ENCODE peak calls at places on chromosome 4, in eight cellular contexts. One of them, this sample, is unnamed.

GRCh38 chr4:661856-662761 is 12.0 kb downstream of the ATP5ME start:
- DNase-seq in kidney: peak
- DNase-seq in occipital lobe: no peak
- DNase-seq in activated T-cell treated with anti-CD3 and anti-CD28 coated beads, Interleukin-2, amount 50 U/mL, for 4 hours: no peak
- DNase-seq in posterior cingulate gyrus: peak
- DNase-seq in activated CD4-positive, alpha-beta T cell treated with anti-CD3 and anti-CD28 coated beads, Interleukin-2, amount 50 U/mL, for 24 hours: no peak
- DNase-seq in NT2/D1: no peak
- DNase-seq in fibroblast of mammary gland: no peak
- DNase-seq in this sample: no peak

GRCh38 chr4:53889335-53890084 is 174.9 kb downstream of the CHIC2 start:
- DNase-seq in kidney: no peak
- DNase-seq in occipital lobe: no peak
- DNase-seq in activated T-cell treated with anti-CD3 and anti-CD28 coated beads, Interleukin-2, amount 50 U/mL, for 4 hours: no peak
- DNase-seq in posterior cingulate gyrus: no peak
- DNase-seq in activated CD4-positive, alpha-beta T cell treated with anti-CD3 and anti-CD28 coated beads, Interleukin-2, amount 50 U/mL, for 24 hours: no peak
- DNase-seq in NT2/D1: no peak
- DNase-seq in fibroblast of mammary gland: peak
- DNase-seq in this sample: no peak

GRCh38 chr4:26273308-26273980 is 47.4 kb upstream of the RBPJ start:
- DNase-seq in kidney: no peak
- DNase-seq in occipital lobe: no peak
- DNase-seq in activated T-cell treated with anti-CD3 and anti-CD28 coated beads, Interleukin-2, amount 50 U/mL, for 4 hours: no peak
- DNase-seq in posterior cingulate gyrus: no peak
- DNase-seq in activated CD4-positive, alpha-beta T cell treated with anti-CD3 and anti-CD28 coated beads, Interleukin-2, amount 50 U/mL, for 24 hours: no peak
- DNase-seq in NT2/D1: no peak
- DNase-seq in fibroblast of mammary gland: no peak
- DNase-seq in this sample: no peak

GRCh38 chr4:48943387-48943786 is 36.8 kb upstream of the OCIAD2 start:
- DNase-seq in kidney: no peak
- DNase-seq in occipital lobe: no peak
- DNase-seq in activated T-cell treated with anti-CD3 and anti-CD28 coated beads, Interleukin-2, amount 50 U/mL, for 4 hours: no peak
- DNase-seq in posterior cingulate gyrus: no peak
- DNase-seq in activated CD4-positive, alpha-beta T cell treated with anti-CD3 and anti-CD28 coated beads, Interleukin-2, amount 50 U/mL, for 24 hours: no peak
- DNase-seq in NT2/D1: no peak
- DNase-seq in fibroblast of mammary gland: no peak
- DNase-seq in this sample: peak

GRCh38 chr4:99405433-99406115 is 29.6 kb downstream of the ADH7 start:
- DNase-seq in kidney: no peak
- DNase-seq in occipital lobe: no peak
- DNase-seq in activated T-cell treated with anti-CD3 and anti-CD28 coated beads, Interleukin-2, amount 50 U/mL, for 4 hours: peak
- DNase-seq in posterior cingulate gyrus: no peak
- DNase-seq in activated CD4-positive, alpha-beta T cell treated with anti-CD3 and anti-CD28 coated beads, Interleukin-2, amount 50 U/mL, for 24 hours: peak
- DNase-seq in NT2/D1: peak
- DNase-seq in fibroblast of mammary gland: peak
- DNase-seq in this sample: peak

GRCh38 chr4:75244325-75244724 is 269.9 kb downstream of the RCHY1 start:
- DNase-seq in kidney: no peak
- DNase-seq in occipital lobe: no peak
- DNase-seq in activated T-cell treated with anti-CD3 and anti-CD28 coated beads, Interleukin-2, amount 50 U/mL, for 4 hours: no peak
- DNase-seq in posterior cingulate gyrus: no peak
- DNase-seq in activated CD4-positive, alpha-beta T cell treated with anti-CD3 and anti-CD28 coated beads, Interleukin-2, amount 50 U/mL, for 24 hours: no peak
- DNase-seq in NT2/D1: no peak
- DNase-seq in fibroblast of mammary gland: no peak
- DNase-seq in this sample: no peak

GRCh38 chr4:107069049-107069448 is 32.9 kb upstream of the DKK2 start:
- DNase-seq in kidney: no peak
- DNase-seq in occipital lobe: no peak
- DNase-seq in activated T-cell treated with anti-CD3 and anti-CD28 coated beads, Interleukin-2, amount 50 U/mL, for 4 hours: no peak
- DNase-seq in posterior cingulate gyrus: no peak
- DNase-seq in activated CD4-positive, alpha-beta T cell treated with anti-CD3 and anti-CD28 coated beads, Interleukin-2, amount 50 U/mL, for 24 hours: no peak
- DNase-seq in NT2/D1: no peak
- DNase-seq in fibroblast of mammary gland: peak
- DNase-seq in this sample: no peak

GRCh38 chr4:78692815-78693156 is 83.4 kb upstream of the BMP2K start:
- DNase-seq in kidney: no peak
- DNase-seq in occipital lobe: no peak
- DNase-seq in activated T-cell treated with anti-CD3 and anti-CD28 coated beads, Interleukin-2, amount 50 U/mL, for 4 hours: no peak
- DNase-seq in posterior cingulate gyrus: no peak
- DNase-seq in activated CD4-positive, alpha-beta T cell treated with anti-CD3 and anti-CD28 coated beads, Interleukin-2, amount 50 U/mL, for 24 hours: no peak
- DNase-seq in NT2/D1: no peak
- DNase-seq in fibroblast of mammary gland: no peak
- DNase-seq in this sample: no peak

GRCh38 chr4:98539299-98539698 is 119.1 kb downstream of the TSPAN5 start:
- DNase-seq in kidney: no peak
- DNase-seq in occipital lobe: no peak
- DNase-seq in activated T-cell treated with anti-CD3 and anti-CD28 coated beads, Interleukin-2, amount 50 U/mL, for 4 hours: no peak
- DNase-seq in posterior cingulate gyrus: no peak
- DNase-seq in activated CD4-positive, alpha-beta T cell treated with anti-CD3 and anti-CD28 coated beads, Interleukin-2, amount 50 U/mL, for 24 hours: no peak
- DNase-seq in NT2/D1: no peak
- DNase-seq in fibroblast of mammary gland: no peak
- DNase-seq in this sample: no peak

GRCh38 chr4:182293836-182294235 is 50.6 kb downstream of the TENM3 start:
- DNase-seq in kidney: no peak
- DNase-seq in occipital lobe: no peak
- DNase-seq in activated T-cell treated with anti-CD3 and anti-CD28 coated beads, Interleukin-2, amount 50 U/mL, for 4 hours: no peak
- DNase-seq in posterior cingulate gyrus: no peak
- DNase-seq in activated CD4-positive, alpha-beta T cell treated with anti-CD3 and anti-CD28 coated beads, Interleukin-2, amount 50 U/mL, for 24 hours: no peak
- DNase-seq in NT2/D1: no peak
- DNase-seq in fibroblast of mammary gland: no peak
- DNase-seq in this sample: no peak

GRCh38 chr4:89215736-89216135 is 91.9 kb downstream of the GPRIN3 start:
- DNase-seq in kidney: no peak
- DNase-seq in occipital lobe: no peak
- DNase-seq in activated T-cell treated with anti-CD3 and anti-CD28 coated beads, Interleukin-2, amount 50 U/mL, for 4 hours: no peak
- DNase-seq in posterior cingulate gyrus: no peak
- DNase-seq in activated CD4-positive, alpha-beta T cell treated with anti-CD3 and anti-CD28 coated beads, Interleukin-2, amount 50 U/mL, for 24 hours: no peak
- DNase-seq in NT2/D1: no peak
- DNase-seq in fibroblast of mammary gland: no peak
- DNase-seq in this sample: no peak

GRCh38 chr4:87188063-87188462 is 32.4 kb downstream of the KLHL8 start:
- DNase-seq in kidney: no peak
- DNase-seq in occipital lobe: no peak
- DNase-seq in activated T-cell treated with anti-CD3 and anti-CD28 coated beads, Interleukin-2, amount 50 U/mL, for 4 hours: no peak
- DNase-seq in posterior cingulate gyrus: no peak
- DNase-seq in activated CD4-positive, alpha-beta T cell treated with anti-CD3 and anti-CD28 coated beads, Interleukin-2, amount 50 U/mL, for 24 hours: no peak
- DNase-seq in NT2/D1: no peak
- DNase-seq in fibroblast of mammary gland: peak
- DNase-seq in this sample: no peak

GRCh38 chr4:137421796-137422195 is 110.5 kb downstream of the PCDH18 start:
- DNase-seq in kidney: no peak
- DNase-seq in occipital lobe: no peak
- DNase-seq in activated T-cell treated with anti-CD3 and anti-CD28 coated beads, Interleukin-2, amount 50 U/mL, for 4 hours: no peak
- DNase-seq in posterior cingulate gyrus: no peak
- DNase-seq in activated CD4-positive, alpha-beta T cell treated with anti-CD3 and anti-CD28 coated beads, Interleukin-2, amount 50 U/mL, for 24 hours: no peak
- DNase-seq in NT2/D1: no peak
- DNase-seq in fibroblast of mammary gland: peak
- DNase-seq in this sample: no peak

GRCh38 chr4:138835833-138836521 is 179.6 kb upstream of the NOCT start:
- DNase-seq in kidney: peak
- DNase-seq in occipital lobe: no peak
- DNase-seq in activated T-cell treated with anti-CD3 and anti-CD28 coated beads, Interleukin-2, amount 50 U/mL, for 4 hours: no peak
- DNase-seq in posterior cingulate gyrus: no peak
- DNase-seq in activated CD4-positive, alpha-beta T cell treated with anti-CD3 and anti-CD28 coated beads, Interleukin-2, amount 50 U/mL, for 24 hours: no peak
- DNase-seq in NT2/D1: no peak
- DNase-seq in fibroblast of mammary gland: peak
- DNase-seq in this sample: peak

GRCh38 chr4:149101649-149102048 is 659.4 kb upstream of the NR3C2 start:
- DNase-seq in kidney: no peak
- DNase-seq in occipital lobe: no peak
- DNase-seq in activated T-cell treated with anti-CD3 and anti-CD28 coated beads, Interleukin-2, amount 50 U/mL, for 4 hours: no peak
- DNase-seq in posterior cingulate gyrus: no peak
- DNase-seq in activated CD4-positive, alpha-beta T cell treated with anti-CD3 and anti-CD28 coated beads, Interleukin-2, amount 50 U/mL, for 24 hours: no peak
- DNase-seq in NT2/D1: no peak
- DNase-seq in fibroblast of mammary gland: no peak
- DNase-seq in this sample: no peak

GRCh38 chr4:6907658-6908191 is 1.9 kb upstream of the TBC1D14 start:
- DNase-seq in kidney: peak
- DNase-seq in occipital lobe: no peak
- DNase-seq in activated T-cell treated with anti-CD3 and anti-CD28 coated beads, Interleukin-2, amount 50 U/mL, for 4 hours: peak
- DNase-seq in posterior cingulate gyrus: peak
- DNase-seq in activated CD4-positive, alpha-beta T cell treated with anti-CD3 and anti-CD28 coated beads, Interleukin-2, amount 50 U/mL, for 24 hours: no peak
- DNase-seq in NT2/D1: no peak
- DNase-seq in fibroblast of mammary gland: peak
- DNase-seq in this sample: peak

GRCh38 chr4:79626102-79626501 is 218.1 kb upstream of the GK2 start:
- DNase-seq in kidney: no peak
- DNase-seq in occipital lobe: no peak
- DNase-seq in activated T-cell treated with anti-CD3 and anti-CD28 coated beads, Interleukin-2, amount 50 U/mL, for 4 hours: no peak
- DNase-seq in posterior cingulate gyrus: no peak
- DNase-seq in activated CD4-positive, alpha-beta T cell treated with anti-CD3 and anti-CD28 coated beads, Interleukin-2, amount 50 U/mL, for 24 hours: no peak
- DNase-seq in NT2/D1: no peak
- DNase-seq in fibroblast of mammary gland: no peak
- DNase-seq in this sample: no peak

GRCh38 chr4:129498626-129499025 is 402.7 kb downstream of the C4orf33 start:
- DNase-seq in kidney: no peak
- DNase-seq in occipital lobe: no peak
- DNase-seq in activated T-cell treated with anti-CD3 and anti-CD28 coated beads, Interleukin-2, amount 50 U/mL, for 4 hours: no peak
- DNase-seq in posterior cingulate gyrus: no peak
- DNase-seq in activated CD4-positive, alpha-beta T cell treated with anti-CD3 and anti-CD28 coated beads, Interleukin-2, amount 50 U/mL, for 24 hours: no peak
- DNase-seq in NT2/D1: no peak
- DNase-seq in fibroblast of mammary gland: no peak
- DNase-seq in this sample: no peak

GRCh38 chr4:80462537-80463207 is 127.1 kb downstream of the CFAP299 start:
- DNase-seq in kidney: no peak
- DNase-seq in occipital lobe: no peak
- DNase-seq in activated T-cell treated with anti-CD3 and anti-CD28 coated beads, Interleukin-2, amount 50 U/mL, for 4 hours: no peak
- DNase-seq in posterior cingulate gyrus: no peak
- DNase-seq in activated CD4-positive, alpha-beta T cell treated with anti-CD3 and anti-CD28 coated beads, Interleukin-2, amount 50 U/mL, for 24 hours: no peak
- DNase-seq in NT2/D1: no peak
- DNase-seq in fibroblast of mammary gland: peak
- DNase-seq in this sample: no peak

GRCh38 chr4:101948055-101948454 is 157.5 kb downstream of the BANK1 start:
- DNase-seq in kidney: no peak
- DNase-seq in occipital lobe: no peak
- DNase-seq in activated T-cell treated with anti-CD3 and anti-CD28 coated beads, Interleukin-2, amount 50 U/mL, for 4 hours: no peak
- DNase-seq in posterior cingulate gyrus: no peak
- DNase-seq in activated CD4-positive, alpha-beta T cell treated with anti-CD3 and anti-CD28 coated beads, Interleukin-2, amount 50 U/mL, for 24 hours: no peak
- DNase-seq in NT2/D1: no peak
- DNase-seq in fibroblast of mammary gland: no peak
- DNase-seq in this sample: no peak

GRCh38 chr4:146567396-146567795 is 45.7 kb upstream of the SLC10A7 start:
- DNase-seq in kidney: no peak
- DNase-seq in occipital lobe: no peak
- DNase-seq in activated T-cell treated with anti-CD3 and anti-CD28 coated beads, Interleukin-2, amount 50 U/mL, for 4 hours: no peak
- DNase-seq in posterior cingulate gyrus: no peak
- DNase-seq in activated CD4-positive, alpha-beta T cell treated with anti-CD3 and anti-CD28 coated beads, Interleukin-2, amount 50 U/mL, for 24 hours: no peak
- DNase-seq in NT2/D1: no peak
- DNase-seq in fibroblast of mammary gland: peak
- DNase-seq in this sample: no peak

GRCh38 chr4:73707918-73708577 is 32.3 kb upstream of the CXCL8 start:
- DNase-seq in kidney: no peak
- DNase-seq in occipital lobe: no peak
- DNase-seq in activated T-cell treated with anti-CD3 and anti-CD28 coated beads, Interleukin-2, amount 50 U/mL, for 4 hours: no peak
- DNase-seq in posterior cingulate gyrus: no peak
- DNase-seq in activated CD4-positive, alpha-beta T cell treated with anti-CD3 and anti-CD28 coated beads, Interleukin-2, amount 50 U/mL, for 24 hours: no peak
- DNase-seq in NT2/D1: no peak
- DNase-seq in fibroblast of mammary gland: peak
- DNase-seq in this sample: no peak

GRCh38 chr4:656651-657337 is 17.3 kb downstream of the ATP5ME start:
- DNase-seq in kidney: peak
- DNase-seq in occipital lobe: no peak
- DNase-seq in activated T-cell treated with anti-CD3 and anti-CD28 coated beads, Interleukin-2, amount 50 U/mL, for 4 hours: no peak
- DNase-seq in posterior cingulate gyrus: peak
- DNase-seq in activated CD4-positive, alpha-beta T cell treated with anti-CD3 and anti-CD28 coated beads, Interleukin-2, amount 50 U/mL, for 24 hours: no peak
- DNase-seq in NT2/D1: no peak
- DNase-seq in fibroblast of mammary gland: peak
- DNase-seq in this sample: no peak

GRCh38 chr4:82842593-82842992 is 44.0 kb upstream of the SCD5 start:
- DNase-seq in kidney: no peak
- DNase-seq in occipital lobe: no peak
- DNase-seq in activated T-cell treated with anti-CD3 and anti-CD28 coated beads, Interleukin-2, amount 50 U/mL, for 4 hours: no peak
- DNase-seq in posterior cingulate gyrus: no peak
- DNase-seq in activated CD4-positive, alpha-beta T cell treated with anti-CD3 and anti-CD28 coated beads, Interleukin-2, amount 50 U/mL, for 24 hours: no peak
- DNase-seq in NT2/D1: no peak
- DNase-seq in fibroblast of mammary gland: peak
- DNase-seq in this sample: no peak

GRCh38 chr4:152063301-152064235 is 302.8 kb upstream of the GATB start:
- DNase-seq in kidney: no peak
- DNase-seq in occipital lobe: no peak
- DNase-seq in activated T-cell treated with anti-CD3 and anti-CD28 coated beads, Interleukin-2, amount 50 U/mL, for 4 hours: peak
- DNase-seq in posterior cingulate gyrus: no peak
- DNase-seq in activated CD4-positive, alpha-beta T cell treated with anti-CD3 and anti-CD28 coated beads, Interleukin-2, amount 50 U/mL, for 24 hours: no peak
- DNase-seq in NT2/D1: no peak
- DNase-seq in fibroblast of mammary gland: no peak
- DNase-seq in this sample: peak

GRCh38 chr4:76277667-76278066 is 26.1 kb downstream of the FAM47E start:
- DNase-seq in kidney: no peak
- DNase-seq in occipital lobe: no peak
- DNase-seq in activated T-cell treated with anti-CD3 and anti-CD28 coated beads, Interleukin-2, amount 50 U/mL, for 4 hours: no peak
- DNase-seq in posterior cingulate gyrus: no peak
- DNase-seq in activated CD4-positive, alpha-beta T cell treated with anti-CD3 and anti-CD28 coated beads, Interleukin-2, amount 50 U/mL, for 24 hours: no peak
- DNase-seq in NT2/D1: no peak
- DNase-seq in fibroblast of mammary gland: no peak
- DNase-seq in this sample: no peak

GRCh38 chr4:38734886-38735285 is 47.9 kb downstream of the TLR10 start:
- DNase-seq in kidney: no peak
- DNase-seq in occipital lobe: no peak
- DNase-seq in activated T-cell treated with anti-CD3 and anti-CD28 coated beads, Interleukin-2, amount 50 U/mL, for 4 hours: no peak
- DNase-seq in posterior cingulate gyrus: no peak
- DNase-seq in activated CD4-positive, alpha-beta T cell treated with anti-CD3 and anti-CD28 coated beads, Interleukin-2, amount 50 U/mL, for 24 hours: no peak
- DNase-seq in NT2/D1: no peak
- DNase-seq in fibroblast of mammary gland: peak
- DNase-seq in this sample: no peak

GRCh38 chr4:688695-689497 is at the start of gene SLC49A3:
- DNase-seq in kidney: peak
- DNase-seq in occipital lobe: no peak
- DNase-seq in activated T-cell treated with anti-CD3 and anti-CD28 coated beads, Interleukin-2, amount 50 U/mL, for 4 hours: no peak
- DNase-seq in posterior cingulate gyrus: peak
- DNase-seq in activated CD4-positive, alpha-beta T cell treated with anti-CD3 and anti-CD28 coated beads, Interleukin-2, amount 50 U/mL, for 24 hours: no peak
- DNase-seq in NT2/D1: no peak
- DNase-seq in fibroblast of mammary gland: no peak
- DNase-seq in this sample: no peak

GRCh38 chr4:140284449-140284848 is 89.0 kb upstream of the SCOC start:
- DNase-seq in kidney: no peak
- DNase-seq in occipital lobe: no peak
- DNase-seq in activated T-cell treated with anti-CD3 and anti-CD28 coated beads, Interleukin-2, amount 50 U/mL, for 4 hours: no peak
- DNase-seq in posterior cingulate gyrus: no peak
- DNase-seq in activated CD4-positive, alpha-beta T cell treated with anti-CD3 and anti-CD28 coated beads, Interleukin-2, amount 50 U/mL, for 24 hours: no peak
- DNase-seq in NT2/D1: no peak
- DNase-seq in fibroblast of mammary gland: no peak
- DNase-seq in this sample: no peak

GRCh38 chr4:29309050-29309449 is 1411.1 kb upstream of the PCDH7 start:
- DNase-seq in kidney: no peak
- DNase-seq in occipital lobe: no peak
- DNase-seq in activated T-cell treated with anti-CD3 and anti-CD28 coated beads, Interleukin-2, amount 50 U/mL, for 4 hours: no peak
- DNase-seq in posterior cingulate gyrus: no peak
- DNase-seq in activated CD4-positive, alpha-beta T cell treated with anti-CD3 and anti-CD28 coated beads, Interleukin-2, amount 50 U/mL, for 24 hours: no peak
- DNase-seq in NT2/D1: no peak
- DNase-seq in fibroblast of mammary gland: peak
- DNase-seq in this sample: no peak

GRCh38 chr4:1660948-1661677 is 23.0 kb downstream of the FAM53A start:
- DNase-seq in kidney: no peak
- DNase-seq in occipital lobe: no peak
- DNase-seq in activated T-cell treated with anti-CD3 and anti-CD28 coated beads, Interleukin-2, amount 50 U/mL, for 4 hours: no peak
- DNase-seq in posterior cingulate gyrus: no peak
- DNase-seq in activated CD4-positive, alpha-beta T cell treated with anti-CD3 and anti-CD28 coated beads, Interleukin-2, amount 50 U/mL, for 24 hours: no peak
- DNase-seq in NT2/D1: no peak
- DNase-seq in fibroblast of mammary gland: no peak
- DNase-seq in this sample: no peak